ENCODE peak calls at places on chromosome X, in four cellular contexts. I, F, M and O are unnamed samples.
A peak's percentile ranks its signal among the peaks of the same experiment; 100 is the strongest.

GRCh38 chrX:34900691-34901090 is 41.9 kb upstream of the FAM47B start:
- DNase-seq in I (no peak), F (no peak), M (no peak), O (no peak)

GRCh38 chrX:32448320-32448719 is 763.0 kb downstream of the DMD start:
- DNase-seq in I (no peak), F (no peak), M (no peak), O (no peak)

GRCh38 chrX:74514384-74514783 is 93.1 kb downstream of the SLC16A2 start:
- DNase-seq in I (no peak), F (no peak), M (no peak), O (no peak)

GRCh38 chrX:134002921-134003615 is 17.7 kb upstream of the GPC3 start:
- DNase-seq in I (no peak), F (no peak), M (no peak), O (no peak)

GRCh38 chrX:110397904-110398303 is 39.3 kb downstream of the RTL9 start:
- DNase-seq in I (no peak), F (no peak), M (no peak), O (no peak)

GRCh38 chrX:9677098-9677739 is 88.4 kb downstream of the GPR143 start:
- DNase-seq in I (no peak), F (no peak), M (no peak), O (no peak)

GRCh38 chrX:93420090-93420489 is 253.3 kb downstream of the NAP1L3 start:
- DNase-seq in I (no peak), F (no peak), M (no peak), O (no peak)

GRCh38 chrX:98568795-98569194 is 1685.1 kb downstream of the RPA4 start:
- DNase-seq in I (no peak), F (no peak), M (no peak), O (no peak)

GRCh38 chrX:12956704-12957541 is 18.0 kb upstream of the TMSB4X start:
- DNase-seq in I (no peak), F (no peak), M (no peak), O (no peak)

GRCh38 chrX:103919336-103919682 is 43.1 kb upstream of the TMSB15B start:
- DNase-seq in I (no peak), F (no peak), M (no peak), O (no peak)

GRCh38 chrX:30659421-30659820 is 6.2 kb downstream of the GK start:
- DNase-seq in I (peak; percentile 4), F (no peak), M (no peak), O (no peak)

GRCh38 chrX:16528620-16529019 is 121.3 kb upstream of the S100G start:
- DNase-seq in I (no peak), F (no peak), M (no peak), O (no peak)

GRCh38 chrX:72712094-72712755 is 1.9 kb downstream of the PHKA1 start:
- DNase-seq in I (no peak), F (no peak), M (no peak), O (no peak)

GRCh38 chrX:148271263-148271662 is 229.2 kb upstream of the AFF2 start:
- DNase-seq in I (no peak), F (no peak), M (no peak), O (no peak)

GRCh38 chrX:150544222-150544787 is 24.1 kb upstream of the MTM1 start:
- DNase-seq in I (no peak), F (no peak), M (no peak), O (no peak)

GRCh38 chrX:49198540-49199314 is 1.3 kb downstream of the SYP start:
- DNase-seq in I (no peak), F (no peak), M (no peak), O (no peak)

GRCh38 chrX:69379412-69379811 is 124.7 kb upstream of the NALF2 start:
- DNase-seq in I (no peak), F (no peak), M (no peak), O (no peak)

GRCh38 chrX:103183912-103184311 is 31.0 kb upstream of the BEX4 start:
- DNase-seq in I (no peak), F (no peak), M (no peak), O (no peak)

GRCh38 chrX:119880552-119881437 is 9.2 kb downstream of the NDUFA1 start:
- DNase-seq in I (no peak), F (no peak), M (peak; percentile 1), O (no peak)

GRCh38 chrX:125786306-125786705 is 379.8 kb downstream of the DCAF12L2 start:
- DNase-seq in I (no peak), F (no peak), M (no peak), O (no peak)

GRCh38 chrX:13791559-13791958 is 25.3 kb downstream of the GPM6B start:
- DNase-seq in I (no peak), F (no peak), M (no peak), O (no peak)

GRCh38 chrX:48278958-48279357 is 23.8 kb downstream of the SSX1 start:
- DNase-seq in I (no peak), F (no peak), M (no peak), O (no peak)

GRCh38 chrX:8405631-8406030 is 59.0 kb upstream of the VCX3B start:
- DNase-seq in I (no peak), F (no peak), M (no peak), O (no peak)

GRCh38 chrX:40474205-40474626 is 106.6 kb upstream of the ATP6AP2 start:
- DNase-seq in I (peak; percentile 50), F (no peak), M (peak; percentile 12), O (peak; percentile 37)

GRCh38 chrX:133670394-133670793 is 255.1 kb upstream of the GPC4 start:
- DNase-seq in I (no peak), F (no peak), M (peak; percentile 31), O (no peak)

GRCh38 chrX:11100281-11101035 is 10.7 kb upstream of the HCCS start:
- DNase-seq in I (peak; percentile 32), F (no peak), M (peak; percentile 6), O (no peak)

GRCh38 chrX:28177202-28177601 is 196.0 kb upstream of the DCAF8L1 start:
- DNase-seq in I (no peak), F (no peak), M (no peak), O (no peak)

GRCh38 chrX:11944486-11944885 is 186.4 kb downstream of the MSL3 start:
- DNase-seq in I (peak; percentile 18), F (no peak), M (peak; percentile 44), O (peak; percentile 11)

GRCh38 chrX:132876509-132876837 is 82.0 kb downstream of the HS6ST2 start:
- DNase-seq in I (no peak), F (no peak), M (no peak), O (no peak)

GRCh38 chrX:103571726-103572125 is 13.6 kb upstream of the TCEAL4 start:
- DNase-seq in I (no peak), F (no peak), M (no peak), O (no peak)

DNA sequence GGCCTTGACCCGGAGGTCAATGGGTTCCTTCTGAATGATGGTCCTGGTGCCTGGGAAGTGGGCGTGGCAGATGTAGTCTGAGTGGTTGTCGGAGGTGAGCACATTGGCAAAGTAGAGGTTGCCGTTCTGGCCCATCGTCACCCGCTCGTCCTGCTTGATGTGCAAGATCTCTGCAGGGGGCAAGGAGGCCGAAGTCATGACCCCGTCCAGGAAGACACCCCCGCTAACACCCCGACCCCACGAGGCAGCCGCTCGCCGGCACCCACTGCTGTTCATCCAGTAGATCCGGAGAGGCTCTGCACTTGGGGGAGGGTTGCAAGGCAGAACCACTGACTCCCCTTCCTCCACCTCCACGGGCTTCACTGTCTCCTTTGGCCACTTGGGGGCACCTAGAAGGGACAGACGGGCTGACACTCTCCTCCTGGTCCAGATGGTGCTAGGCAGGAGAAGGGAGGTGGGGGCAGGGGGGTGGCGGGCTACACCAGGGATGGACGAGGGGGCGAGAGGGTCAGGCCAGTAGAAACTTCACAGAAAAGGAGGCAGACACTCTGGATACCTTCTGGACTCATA is 15.1 kb downstream of the L1CAM start:
- DNase-seq in I (no peak), F (no peak), M (no peak), O (no peak)
- TF ChIP-seq CTCF in I (no peak), F (no peak), M (no peak), O (no peak)

GRCh38 chrX:41481264-41482109 is 34.3 kb downstream of the NYX start:
- DNase-seq in I (no peak), F (no peak), M (no peak), O (no peak)
- TF ChIP-seq CTCF in I (peak; percentile 9), F (no peak), M (peak; percentile 45), O (peak; percentile 18)

GRCh38 chrX:107537815-107538214 is 88.4 kb downstream of the FRMPD3 start:
- DNase-seq in I (no peak), F (no peak), M (peak; percentile 8), O (no peak)
- TF ChIP-seq CTCF in I (peak; percentile 55), F (peak; percentile 20), M (peak; percentile 54), O (peak; percentile 48)

GRCh38 chrX:51643377-51643776 is 24.7 kb upstream of the CENPVL3 start:
- DNase-seq in I (no peak), F (no peak), M (no peak), O (no peak)

GRCh38 chrX:51641421-51642021 is 22.8 kb upstream of the CENPVL3 start:
- DNase-seq in I (peak; percentile 1), F (no peak), M (peak; percentile 13), O (no peak)
- TF ChIP-seq CTCF in I (peak; percentile 44), F (peak; percentile 67), M (peak; percentile 68), O (peak; percentile 67)

DNA sequence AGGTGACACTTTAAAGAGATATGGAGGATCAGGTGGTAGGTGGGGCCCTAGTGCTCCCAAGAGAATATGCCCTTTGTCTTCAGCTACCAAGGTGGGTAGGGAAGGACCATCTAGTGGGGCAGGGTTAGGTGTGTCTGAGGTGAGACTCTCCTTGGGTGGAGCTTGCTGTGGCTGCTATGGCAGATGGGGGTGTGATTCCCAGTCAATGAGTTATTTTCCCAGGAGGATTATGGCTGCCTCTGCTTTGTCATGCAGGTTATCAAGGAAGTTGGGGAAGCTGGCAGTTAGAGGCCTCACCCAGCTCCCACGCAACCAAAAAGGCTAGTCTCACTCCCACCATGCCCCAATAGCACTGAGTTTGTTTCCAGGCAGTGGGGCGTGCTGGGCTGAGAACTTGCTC is 18.0 kb upstream of the SPIN2A start:
- DNase-seq in I (no peak), F (no peak), M (no peak), O (no peak)
- TF ChIP-seq CTCF in I (no peak), F (no peak), M (no peak), O (no peak)